ENCODE peak calls at places on chromosomes 7 and 10, in four cellular contexts. V is body of pancreas, F is amniotic stem cell, K is left ventricle myocardium superior. T is an unnamed sample.

GRCh38 chr7:33837356-33837851 is 67.9 kb upstream of the BMPER start:
- DNase-seq in F (no peak), K (no peak), V (no peak), T (no peak)

GRCh38 chr7:130398751-130399150 is 18.5 kb downstream of the CPA1 start:
- DNase-seq in V (no peak), F (no peak), K (no peak), T (no peak)

GRCh38 chr10:129056734-129057689 is 410.0 kb upstream of the MGMT start:
- DNase-seq in K (no peak), V (no peak), F (no peak), T (no peak)

GRCh38 chr10:794382-794956 is 105.0 kb upstream of the DIP2C start:
- DNase-seq in V (peak), K (no peak), F (no peak), T (no peak)

GRCh38 chr10:102240467-102241036 is 760 bp downstream of the PITX3 start:
- DNase-seq in K (peak), V (no peak), F (no peak), T (no peak)

GRCh38 chr7:24392774-24393173 is 108.8 kb downstream of the NPY start:
- DNase-seq in F (no peak), V (no peak), K (no peak), T (no peak)

GRCh38 chr7:148699772-148700629 is 1.3 kb downstream of the CUL1 start:
- DNase-seq in V (no peak), K (no peak), F (no peak), T (peak)

GRCh38 chr10:4851846-4852245 is 25.8 kb downstream of the AKR1E2 start:
- DNase-seq in K (peak), F (no peak), V (peak), T (no peak)

GRCh38 chr10:108036298-108036697 is 871.8 kb upstream of the SORCS1 start:
- DNase-seq in F (no peak), K (no peak), V (no peak), T (no peak)

GRCh38 chr7:2104716-2105115 is 128.0 kb downstream of the MAD1L1 start:
- DNase-seq in F (no peak), V (no peak), K (no peak), T (peak)

GRCh38 chr7:133365892-133366291 is 113.0 kb downstream of the EXOC4 start:
- DNase-seq in V (no peak), K (no peak), F (no peak), T (no peak)

GRCh38 chr10:121576139-121576538 is 22.1 kb downstream of the FGFR2 start:
- DNase-seq in F (no peak), K (no peak), V (no peak), T (no peak)

GRCh38 chr7:117588352-117588794 is 108.5 kb downstream of the CFTR start:
- DNase-seq in V (no peak), F (no peak), K (no peak), T (no peak)

GRCh38 chr10:6299234-6299633 is 96.5 kb downstream of the PFKFB3 start:
- DNase-seq in V (peak), K (no peak), F (no peak), T (no peak)

GRCh38 chr10:6145414-6145978 is 56.7 kb downstream of the RBM17 start:
- DNase-seq in F (no peak), K (peak), V (no peak), T (peak)

GRCh38 chr7:82204694-82205093 is 238.9 kb downstream of the CACNA2D1 start:
- DNase-seq in V (peak), K (peak), F (no peak), T (no peak)

GRCh38 chr10:44786451-44786850 is 124.7 kb upstream of the TMEM72 start:
- DNase-seq in F (no peak), V (peak), K (no peak), T (no peak)

GRCh38 chr10:76984559-76985443 is 652.8 kb downstream of the KCNMA1 start:
- DNase-seq in V (peak), K (peak), F (peak), T (peak)

GRCh38 chr7:42406358-42406757 is 169.3 kb upstream of the GLI3 start:
- DNase-seq in K (no peak), F (no peak), V (no peak), T (no peak)

GRCh38 chr7:95441042-95441823 is 6.4 kb upstream of the PON2 start:
- DNase-seq in K (no peak), F (no peak), V (no peak), T (no peak)

GRCh38 chr7:23593706-23594105 is 3.5 kb upstream of the CCDC126 start:
- DNase-seq in V (no peak), F (no peak), K (no peak), T (no peak)

GRCh38 chr10:11255796-11256444 is 238.2 kb downstream of the CELF2 start:
- DNase-seq in V (no peak), K (peak), F (no peak), T (no peak)

GRCh38 chr10:35335718-35336083 is 608 bp upstream of the CCNY start:
- DNase-seq in K (no peak), V (no peak), F (no peak), T (peak)

GRCh38 chr10:70931168-70931805 is 42.9 kb upstream of the PCBD1 start:
- DNase-seq in V (no peak), K (peak), F (no peak), T (no peak)

GRCh38 chr10:124521429-124521871 is 59.8 kb downstream of the LHPP start:
- DNase-seq in V (peak), F (no peak), K (peak), T (no peak)

GRCh38 chr10:110867807-110868465 is 3.8 kb upstream of the PDCD4 start:
- DNase-seq in K (no peak), F (no peak), V (no peak), T (no peak)

GRCh38 chr10:84845628-84846261 is 517.4 kb downstream of the CCSER2 start:
- DNase-seq in F (no peak), K (peak), V (peak), T (peak)

GRCh38 chr7:39624202-39624807 is 933 bp downstream of the RALA start:
- DNase-seq in V (no peak), F (no peak), K (no peak), T (peak)

GRCh38 chr7:22482476-22482875 is 17.5 kb downstream of the STEAP1B start:
- DNase-seq in V (no peak), K (no peak), F (no peak), T (no peak)

GRCh38 chr10:69242844-69243212 is 22.7 kb downstream of the HKDC1 start:
- DNase-seq in V (no peak), K (no peak), F (no peak), T (no peak)

GRCh38 chr7:40551685-40552576 is 417.1 kb downstream of the SUGCT start:
- DNase-seq in F (no peak), K (no peak), V (no peak), T (peak)

GRCh38 chr10:6766061-6766460 is 186.0 kb upstream of the PRKCQ start:
- DNase-seq in K (no peak), V (no peak), F (peak), T (no peak)

GRCh38 chr10:77529050-77529576 is 108.5 kb downstream of the KCNMA1 start:
- DNase-seq in F (no peak), K (no peak), V (no peak), T (no peak)

GRCh38 chr10:33071857-33072256 is 113.8 kb upstream of the ITGB1 start:
- DNase-seq in F (no peak), K (no peak), V (no peak), T (no peak)

GRCh38 chr10:78559514-78560392 is 509.0 kb upstream of the ZMIZ1 start:
- DNase-seq in K (no peak), V (no peak), F (no peak), T (no peak)

GRCh38 chr10:35211390-35211789 is 84.7 kb downstream of the CREM start:
- DNase-seq in F (no peak), V (no peak), K (no peak), T (no peak)